ENCODE peak calls at places on chromosomes 3 and 15, in four cellular contexts. R is GDM1, S is astrocyte of the spinal cord, F is amygdala. O is an unnamed sample.

GRCh38 chr15:91853968-91854943 is 748 bp downstream of the SLCO3A1 start:
- DNase-seq in R (peak), S (peak), F (peak), O (peak)

GRCh38 chr3:171516765-171517164 is 56.6 kb upstream of the TNIK start:
- DNase-seq in R (no peak), S (no peak), F (no peak), O (no peak)

GRCh38 chr3:116155830-116156229 is 289.5 kb downstream of the LSAMP start:
- DNase-seq in R (no peak), S (no peak), F (no peak), O (peak)

GRCh38 chr15:81813215-81813614 is 232.6 kb downstream of the MEX3B start:
- DNase-seq in R (no peak), S (peak), F (no peak), O (no peak)

GRCh38 chr3:69290006-69290405 is 95.9 kb downstream of the FRMD4B start:
- DNase-seq in R (no peak), S (no peak), F (no peak), O (no peak)

GRCh38 chr3:123347691-123348264 is 101.1 kb downstream of the ADCY5 start:
- DNase-seq in R (no peak), S (no peak), F (no peak), O (no peak)

GRCh38 chr3:100891033-100891432 is 102.2 kb downstream of the ABI3BP start:
- DNase-seq in R (no peak), S (peak), F (no peak), O (peak)

GRCh38 chr3:33860355-33861047 is 62.1 kb downstream of the PDCD6IP start:
- DNase-seq in R (no peak), S (no peak), F (no peak), O (no peak)

GRCh38 chr15:98363955-98364354 is 284.4 kb upstream of the IGF1R start:
- DNase-seq in R (no peak), S (no peak), F (no peak), O (no peak)

GRCh38 chr3:110413807-110414748 is 657.5 kb upstream of the NECTIN3 start:
- DNase-seq in R (no peak), S (peak), F (no peak), O (peak)

GRCh38 chr3:76131396-76132153 is 346.2 kb upstream of the ZNF717 start:
- DNase-seq in R (no peak), S (peak), F (no peak), O (peak)

GRCh38 chr3:127604035-127604434 is 5.8 kb downstream of the MCM2 start:
- DNase-seq in R (no peak), S (no peak), F (no peak), O (no peak)

GRCh38 chr3:99487894-99488293 is 150.5 kb upstream of the COL8A1 start:
- DNase-seq in R (no peak), S (no peak), F (no peak), O (no peak)

GRCh38 chr3:107235193-107235922 is 141.9 kb upstream of the CCDC54 start:
- DNase-seq in R (no peak), S (no peak), F (peak), O (no peak)

GRCh38 chr3:124397088-124397487 is 333.2 kb upstream of the UMPS start:
- DNase-seq in R (no peak), S (no peak), F (no peak), O (no peak)

GRCh38 chr3:41094351-41094750 is 105.0 kb upstream of the CTNNB1 start:
- DNase-seq in R (no peak), S (no peak), F (no peak), O (no peak)

GRCh38 chr3:2097641-2098191 is 950 bp upstream of the CNTN4 start:
- DNase-seq in R (no peak), S (no peak), F (no peak), O (peak)

GRCh38 chr15:59143281-59143680 is 38.3 kb downstream of the CCNB2 start:
- DNase-seq in R (no peak), S (no peak), F (no peak), O (no peak)

GRCh38 chr15:74434260-74434915 is 630 bp upstream of the SEMA7A start:
- DNase-seq in R (no peak), S (peak), F (no peak), O (no peak)

GRCh38 chr3:123642182-123642956 is 57.5 kb upstream of the HACD2 start:
- DNase-seq in R (peak), S (peak), F (peak), O (peak)

GRCh38 chr3:189458536-189458935 is 172.7 kb upstream of the TP63 start:
- DNase-seq in R (no peak), S (no peak), F (no peak), O (peak)

GRCh38 chr15:29802411-29802810 is 19.9 kb downstream of the TJP1 start:
- DNase-seq in R (no peak), S (no peak), F (no peak), O (no peak)

GRCh38 chr3:8371085-8371551 is 130.5 kb upstream of the LMCD1 start:
- DNase-seq in R (no peak), S (peak), F (no peak), O (peak)

GRCh38 chr3:112926000-112926399 is 48.9 kb downstream of the CD200R1 start:
- DNase-seq in R (no peak), S (no peak), F (no peak), O (no peak)

GRCh38 chr15:59892995-59893394 is 111.1 kb upstream of the FOXB1 start:
- DNase-seq in R (no peak), S (peak), F (no peak), O (peak)

O was measured in fibroblast of villous mesenchyme.